ENCODE peak calls at places on chromosomes 7 and 10, in ten cellular contexts. I is IMR-90, Y is esophagus muscularis mucosa, X is uterus, Q is Peyer's patch, A is sigmoid colon, M is right lobe of liver, N is prostate gland, Z is ovary, P is stomach. S is an unnamed sample.

GRCh38 chr7:22094413-22095304 is 149.0 kb upstream of the CDCA7L start:
- DNase-seq in I (peak), A (no peak), N (no peak), X (no peak), Y (no peak), Z (no peak), Q (no peak), P (no peak), M (no peak), S (no peak)

GRCh38 chr10:69242844-69243212 is 22.7 kb downstream of the HKDC1 start:
- DNase-seq in Y (no peak), Z (no peak), X (no peak), A (no peak), N (no peak), M (no peak), I (no peak), Q (no peak), P (no peak), S (no peak)

GRCh38 chr10:96089670-96090462 is 40.2 kb upstream of the ZNF518A start:
- DNase-seq in M (peak), X (peak), I (peak), P (peak), N (peak), Z (peak), A (peak), Q (peak), Y (peak), S (peak)

GRCh38 chr10:108591417-108591816 is 1331.9 kb downstream of the XPNPEP1 start:
- DNase-seq in N (no peak), Y (no peak), I (no peak), A (no peak), M (no peak), X (no peak), Z (no peak), Q (no peak), P (no peak), S (no peak)

GRCh38 chr7:105875505-105875904 is 894 bp downstream of the ATXN7L1 start:
- DNase-seq in I (no peak), A (no peak), Q (no peak), X (no peak), Z (no peak), Y (no peak), P (no peak), N (no peak), M (no peak), S (no peak)

GRCh38 chr7:102122026-102122425 is 164.6 kb upstream of the SH2B2 start:
- DNase-seq in Y (no peak), M (no peak), P (no peak), Z (no peak), A (no peak), X (no peak), N (no peak), I (peak), Q (no peak), S (no peak)

GRCh38 chr7:116162992-116163391 is 47.3 kb upstream of the TES start:
- DNase-seq in P (no peak), M (no peak), A (no peak), I (no peak), N (no peak), Q (no peak), X (no peak), Z (no peak), Y (no peak), S (no peak)

GRCh38 chr10:80416401-80417098 is 8.2 kb downstream of the PRXL2A start:
- DNase-seq in M (no peak), A (peak), Y (no peak), I (no peak), P (peak), Q (no peak), N (peak), X (peak), Z (peak), S (peak)

GRCh38 chr10:33897255-33897893 is 562.9 kb upstream of the NRP1 start:
- DNase-seq in X (no peak), I (peak), Y (no peak), N (peak), A (no peak), M (no peak), Z (no peak), Q (no peak), P (no peak), S (no peak)

GRCh38 chr10:78732381-78732780 is 336.4 kb upstream of the ZMIZ1 start:
- DNase-seq in X (no peak), M (no peak), N (no peak), Q (no peak), I (no peak), Y (no peak), Z (no peak), P (no peak), A (no peak), S (no peak)

GRCh38 chr10:21820952-21821351 is 182.6 kb downstream of the DNAJC1 start:
- DNase-seq in A (no peak), I (no peak), X (no peak), M (no peak), N (no peak), P (no peak), Z (no peak), Q (no peak), Y (no peak), S (no peak)

GRCh38 chr10:26407406-26407969 is 30.7 kb upstream of the APBB1IP start:
- DNase-seq in I (no peak), Q (no peak), N (no peak), P (no peak), X (no peak), Y (no peak), Z (no peak), M (no peak), A (no peak), S (no peak)

GRCh38 chr7:100124301-100125229 is 2.2 kb upstream of the MBLAC1 start:
- DNase-seq in Q (no peak), N (no peak), Y (no peak), A (no peak), Z (no peak), M (no peak), X (no peak), I (no peak), P (no peak), S (peak)

GRCh38 chr7:18896343-18896975 is 221.0 kb downstream of the TWIST1 start:
- DNase-seq in X (no peak), Y (no peak), N (no peak), I (peak), Z (no peak), P (no peak), Q (no peak), A (no peak), M (no peak), S (no peak)

GRCh38 chr10:132111121-132111731 is 45.5 kb downstream of the JAKMIP3 start:
- DNase-seq in I (no peak), Y (no peak), Z (peak), X (peak), M (peak), A (peak), Q (peak), P (peak), N (no peak), S (peak)

GRCh38 chr10:47409171-47409865 is 25.2 kb upstream of the ZNF488 start:
- DNase-seq in M (no peak), P (no peak), Z (no peak), X (no peak), A (no peak), I (no peak), Q (peak), N (no peak), Y (peak), S (no peak)

GRCh38 chr10:68106656-68107055 is 2.6 kb upstream of the MYPN start:
- DNase-seq in Y (no peak), Q (no peak), I (peak), N (no peak), A (no peak), P (no peak), X (no peak), M (no peak), Z (no peak), S (no peak)

GRCh38 chr10:131981429-131982184 is at the start of gene BNIP3:
- DNase-seq in M (peak), P (peak), I (peak), X (peak), Q (peak), N (peak), Z (peak), Y (peak), A (peak), S (peak)

GRCh38 chr7:157253850-157254249 is 83.0 kb upstream of the DNAJB6 start:
- DNase-seq in Q (no peak), M (peak), A (no peak), P (peak), X (no peak), Y (no peak), Z (no peak), I (no peak), N (peak), S (peak)

GRCh38 chr10:130022501-130023299 is 58.6 kb upstream of the EBF3 start:
- DNase-seq in X (peak), N (no peak), Q (no peak), A (no peak), Z (no peak), P (no peak), I (peak), M (no peak), Y (no peak), S (no peak)

GRCh38 chr7:92331508-92331907 is 85.7 kb downstream of the ANKIB1 start:
- DNase-seq in M (no peak), Y (no peak), A (no peak), I (no peak), Z (no peak), N (no peak), Q (no peak), P (no peak), X (no peak), S (no peak)

GRCh38 chr10:112361951-112362770 is 11.8 kb upstream of the ACSL5 start:
- DNase-seq in I (peak), Y (no peak), N (peak), Q (peak), P (peak), Z (peak), X (peak), A (no peak), M (no peak), S (peak)

GRCh38 chr10:69088801-69089501 is 1.0 kb downstream of the SRGN start:
- DNase-seq in M (no peak), Z (no peak), P (no peak), Y (no peak), X (no peak), Q (no peak), N (no peak), I (peak), A (no peak), S (no peak)

GRCh38 chr7:95199779-95200558 is 124.4 kb downstream of the PON1 start:
- DNase-seq in X (peak), I (peak), N (peak), Y (no peak), M (no peak), A (peak), Q (no peak), P (no peak), Z (peak), S (no peak)

GRCh38 chr7:38054199-38054598 is 123.8 kb upstream of the STARD3NL start:
- DNase-seq in Q (no peak), X (no peak), Y (no peak), N (no peak), I (no peak), M (no peak), Z (no peak), P (no peak), A (no peak), S (no peak)

GRCh38 chr7:35037211-35037525 is at the start of gene DPY19L1:
- DNase-seq in A (no peak), Z (no peak), N (no peak), Q (no peak), X (no peak), P (no peak), M (no peak), I (no peak), Y (no peak), S (no peak)
- TF ChIP-seq POLR2A in A (no peak), Z (peak), N (peak), Q (peak), X (no peak), P (no peak), M (peak), I (peak), Y (no peak), S (no peak)

DNA sequence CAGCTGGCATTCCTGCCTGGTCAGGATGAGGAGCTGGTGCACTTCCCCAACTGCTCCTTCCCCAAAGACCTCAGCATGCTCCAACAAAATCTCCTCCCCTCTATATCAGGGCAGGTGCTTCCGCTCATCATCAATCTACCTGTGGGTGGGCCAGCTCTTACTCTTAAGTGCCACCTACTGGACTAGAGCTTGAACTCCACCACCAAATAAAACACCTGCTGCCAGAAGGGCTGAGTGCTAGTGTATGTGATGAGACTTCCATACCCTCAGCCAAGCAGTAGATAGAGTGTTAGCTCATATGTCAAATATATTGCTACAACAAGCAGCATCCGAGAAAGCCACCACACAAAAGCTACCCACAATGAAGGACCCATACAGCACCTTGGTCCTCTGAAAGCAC is 264.3 kb downstream of the RNLS start:
- DNase-seq in A (no peak), Y (no peak), X (no peak), I (no peak), Q (no peak), N (no peak), M (no peak), Z (no peak), P (no peak), S (no peak)
- TF ChIP-seq CTCF in A (no peak), Y (no peak), X (no peak), I (peak), Q (no peak), N (no peak), M (peak), Z (no peak), P (no peak), S (no peak)

GRCh38 chr7:141754939-141755338 is 9.0 kb upstream of the TAS2R3 start:
- DNase-seq in P (no peak), A (no peak), I (no peak), M (no peak), Y (no peak), Z (no peak), X (no peak), N (no peak), Q (no peak), S (no peak)
- H3K4me3 ChIP-seq in P (no peak), A (no peak), I (no peak), M (no peak), Y (no peak), Z (no peak), X (no peak), N (no peak), Q (no peak), S (no peak)

GRCh38 chr10:126880926-126881325 is 24.3 kb upstream of the DOCK1 start:
- DNase-seq in I (no peak), A (no peak), X (no peak), M (no peak), P (no peak), Y (no peak), N (no peak), Z (no peak), Q (no peak), S (no peak)
- TF ChIP-seq POLR2A in I (no peak), A (no peak), X (no peak), M (no peak), P (no peak), Y (no peak), N (no peak), Z (no peak), Q (no peak), S (no peak)

DNA sequence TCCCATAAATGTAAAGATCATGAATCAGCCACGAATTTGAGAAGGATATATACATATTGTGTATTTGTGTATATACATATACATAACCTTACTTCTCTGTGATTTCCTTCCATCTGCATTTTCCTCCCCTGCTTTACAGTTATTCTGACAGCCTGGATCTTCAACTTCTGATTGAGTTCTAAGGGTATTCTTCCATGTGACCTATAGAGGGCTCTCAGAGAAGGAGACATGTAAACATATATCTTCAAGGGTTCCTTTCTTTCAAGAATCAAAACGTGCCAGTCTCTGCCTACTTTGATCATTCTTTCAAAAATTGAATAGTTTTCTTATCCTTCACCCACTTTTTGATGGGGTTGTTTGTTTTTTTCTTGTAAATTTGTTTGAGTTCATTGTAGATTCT is 453.7 kb upstream of the POT1 start:
- DNase-seq in Q (no peak), A (no peak), X (no peak), I (no peak), M (no peak), P (no peak), N (no peak), Y (no peak), Z (no peak), S (no peak)
- TF ChIP-seq CTCF in Q (no peak), A (no peak), X (no peak), I (no peak), M (no peak), P (no peak), N (no peak), Y (no peak), Z (no peak), S (no peak)

DNA sequence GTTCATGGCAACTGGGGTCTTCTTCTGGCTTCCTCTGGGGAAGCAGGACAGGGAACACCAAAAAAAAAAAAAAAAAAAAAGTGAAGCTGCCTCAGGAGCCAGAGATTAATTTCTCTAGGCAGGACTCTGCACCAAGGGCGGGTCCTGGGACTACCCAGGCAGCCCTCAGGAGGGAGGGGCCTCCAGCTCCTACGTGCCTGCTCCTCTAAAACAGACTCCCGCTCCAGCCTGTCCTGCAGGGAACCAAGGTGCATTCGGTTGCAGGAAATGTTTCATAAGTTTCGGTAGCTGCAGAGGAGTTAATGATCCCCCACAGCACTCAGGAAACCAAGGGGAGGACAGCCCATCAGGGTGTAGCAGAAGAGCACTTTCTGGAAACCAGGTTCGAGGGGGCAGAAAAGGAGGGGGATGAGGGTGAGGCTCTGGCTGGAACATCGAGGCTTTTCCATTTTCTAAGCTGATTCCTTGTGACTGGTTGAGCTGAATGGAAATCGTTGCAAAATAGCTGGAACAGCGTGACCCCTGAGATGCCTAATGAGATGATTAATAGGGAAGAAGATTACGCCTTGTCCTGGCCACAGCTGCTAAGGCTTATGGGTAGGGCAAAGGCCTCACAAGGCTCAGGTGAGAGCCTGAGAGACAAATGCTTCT is 84.2 kb downstream of the STRA8 start:
- DNase-seq in I (no peak), P (no peak), X (peak), M (no peak), Y (no peak), Q (peak), Z (peak), N (no peak), A (no peak), S (no peak)
- H3K4me3 ChIP-seq in I (no peak), P (no peak), X (no peak), M (no peak), Y (no peak), Q (no peak), Z (no peak), N (no peak), A (no peak), S (no peak)

DNA sequence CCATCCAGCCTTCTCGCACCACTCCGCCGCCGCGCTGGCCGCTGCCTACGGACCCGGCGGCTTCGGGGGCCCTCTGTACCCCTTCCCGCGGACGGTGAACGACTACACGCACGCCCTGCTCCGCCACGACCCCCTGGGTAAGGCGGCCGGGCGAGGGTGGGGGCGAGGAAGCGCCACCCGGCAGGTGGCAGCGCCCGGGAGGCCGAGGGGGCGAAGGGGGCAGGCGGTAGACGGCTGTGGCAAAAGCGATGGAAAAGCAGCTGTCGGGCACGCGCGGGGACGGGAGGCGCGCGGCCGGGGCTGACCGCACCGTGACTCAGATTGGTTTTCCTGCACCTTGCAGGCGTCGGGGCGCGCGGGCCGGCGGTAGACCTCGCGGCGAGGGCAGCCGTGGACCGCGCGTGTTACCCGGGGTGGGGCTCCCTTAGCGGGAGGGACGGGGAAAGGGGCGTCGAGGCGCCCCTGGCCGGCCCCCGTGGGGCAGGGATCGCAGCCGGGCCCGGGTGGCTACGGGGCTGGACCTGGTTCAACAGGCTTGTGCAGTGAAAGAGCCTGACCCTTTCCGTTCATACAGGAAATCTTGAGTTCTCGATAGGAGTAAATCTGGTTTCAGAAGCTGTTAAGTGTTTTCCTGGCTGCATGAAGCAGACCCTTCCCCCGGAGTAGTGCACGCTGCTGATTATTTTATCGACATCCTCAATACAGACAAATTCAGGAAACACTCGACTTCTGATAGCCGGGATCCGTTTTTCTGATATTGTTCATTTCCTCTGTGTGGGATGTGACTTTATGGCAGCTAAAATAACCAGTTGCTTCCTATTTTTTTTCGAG is 671 bp downstream of the HHEX start:
- DNase-seq in P (peak), Z (peak), M (peak), N (no peak), I (peak), A (peak), X (peak), Y (peak), Q (peak), S (peak)
- TF ChIP-seq POLR2A in P (no peak), Z (no peak), M (no peak), N (no peak), I (no peak), A (no peak), X (no peak), Y (no peak), Q (no peak), S (no peak)

GRCh38 chr10:6558272-6558671 is 21.8 kb downstream of the PRKCQ start:
- DNase-seq in M (no peak), X (no peak), Z (no peak), N (no peak), P (no peak), Y (no peak), Q (no peak), A (no peak), I (no peak), S (no peak)
- TF ChIP-seq CTCF in M (no peak), X (no peak), Z (no peak), N (no peak), P (no peak), Y (no peak), Q (no peak), A (no peak), I (no peak), S (no peak)

GRCh38 chr10:49463605-49464004 is 67.7 kb upstream of the DRGX start:
- DNase-seq in X (no peak), N (no peak), P (no peak), A (no peak), I (no peak), Z (no peak), Q (no peak), Y (no peak), M (no peak), S (no peak)
- H3K4me3 ChIP-seq in X (no peak), N (no peak), P (no peak), A (no peak), I (no peak), Z (no peak), Q (no peak), Y (no peak), M (no peak), S (no peak)

S was measured in heart left ventricle.